ENCODE peak calls at places on chromosomes 3 and 15, in six cellular contexts. H is NCI-H524 treated with DMSO at 0.1 percent for 48 hours, K is PC-9, Q is LHCN-M2, C is GOT3, O is H4. W is an unnamed sample.

GRCh38 chr3:179542375-179542774 is 20.4 kb upstream of the ACTL6A start:
- DNase-seq in H (no peak), K (no peak), Q (no peak), C (no peak), O (no peak), W (no peak)

GRCh38 chr15:83275412-83275811 is 9.1 kb downstream of the BNC1 start:
- DNase-seq in H (no peak), K (no peak), Q (no peak), C (no peak), O (no peak), W (no peak)

GRCh38 chr3:47276558-47276957 is 6.0 kb downstream of the KIF9 start:
- DNase-seq in H (no peak), K (no peak), Q (no peak), C (no peak), O (no peak), W (no peak)

GRCh38 chr3:9248232-9249191 is 934 bp downstream of the SRGAP3 start:
- DNase-seq in H (no peak), K (no peak), Q (no peak), C (no peak), O (no peak), W (no peak)

GRCh38 chr3:194485471-194485875 is 1.3 kb downstream of the ATP13A3 start:
- DNase-seq in H (no peak), K (peak), Q (no peak), C (no peak), O (no peak), W (no peak)

GRCh38 chr15:29270169-29270955 is 740 bp upstream of the NSMCE3 start:
- DNase-seq in H (no peak), K (no peak), Q (peak), C (no peak), O (no peak), W (no peak)

GRCh38 chr3:190325923-190326322 is 3.7 kb upstream of the CLDN1 start:
- DNase-seq in H (no peak), K (no peak), Q (peak), C (no peak), O (no peak), W (no peak)

GRCh38 chr15:70060214-70061085 is 37.3 kb downstream of the TLE3 start:
- DNase-seq in H (no peak), K (no peak), Q (no peak), C (no peak), O (no peak), W (no peak)

GRCh38 chr15:83504365-83504764 is 57.2 kb downstream of the SH3GL3 start:
- DNase-seq in H (no peak), K (no peak), Q (peak), C (no peak), O (no peak), W (no peak)

GRCh38 chr3:16484216-16484615 is 29.3 kb downstream of the RFTN1 start:
- DNase-seq in H (no peak), K (no peak), Q (peak), C (no peak), O (peak), W (no peak)

GRCh38 chr15:84594617-84595290 is 6.1 kb upstream of the ZSCAN2 start:
- DNase-seq in H (no peak), K (no peak), Q (no peak), C (no peak), O (no peak), W (no peak)

GRCh38 chr3:111668912-111669488 is 73.9 kb upstream of the ZBED2 start:
- DNase-seq in H (peak), K (peak), Q (peak), C (no peak), O (peak), W (peak)

GRCh38 chr3:126676919-126677705 is 22.2 kb upstream of the TXNRD3 start:
- DNase-seq in H (no peak), K (no peak), Q (no peak), C (no peak), O (no peak), W (no peak)

GRCh38 chr3:52682016-52682415 is 3.7 kb downstream of the PBRM1 start:
- DNase-seq in H (no peak), K (peak), Q (peak), C (no peak), O (peak), W (no peak)

GRCh38 chr15:98807262-98807661 is 158.9 kb downstream of the IGF1R start:
- DNase-seq in H (no peak), K (no peak), Q (peak), C (no peak), O (peak), W (no peak)

GRCh38 chr3:102573483-102574028 is 138.7 kb downstream of the ZPLD1 start:
- DNase-seq in H (no peak), K (no peak), Q (no peak), C (no peak), O (no peak), W (no peak)

GRCh38 chr3:193590088-193590856 is 2.7 kb upstream of the OPA1 start:
- DNase-seq in H (no peak), K (peak), Q (peak), C (no peak), O (peak), W (no peak)

GRCh38 chr15:33057845-33058244 is 136.7 kb downstream of the FMN1 start:
- DNase-seq in H (no peak), K (no peak), Q (no peak), C (no peak), O (no peak), W (no peak)

GRCh38 chr3:168341965-168342719 is 246.4 kb upstream of the GOLIM4 start:
- DNase-seq in H (no peak), K (peak), Q (no peak), C (no peak), O (no peak), W (no peak)

GRCh38 chr3:141307351-141308059 is 60.8 kb upstream of the ZBTB38 start:
- DNase-seq in H (no peak), K (no peak), Q (no peak), C (no peak), O (no peak), W (no peak)

GRCh38 chr15:32849769-32850668 is 132.2 kb downstream of the GREM1 start:
- DNase-seq in H (no peak), K (peak), Q (peak), C (no peak), O (peak), W (peak)

GRCh38 chr15:69060744-69061143 is 46.2 kb downstream of the NOX5 start:
- DNase-seq in H (no peak), K (no peak), Q (no peak), C (no peak), O (no peak), W (no peak)

GRCh38 chr3:46112296-46112695 is 85.0 kb upstream of the XCR1 start:
- DNase-seq in H (no peak), K (peak), Q (peak), C (no peak), O (peak), W (no peak)

GRCh38 chr15:29098652-29099051 is 171.0 kb downstream of the NSMCE3 start:
- DNase-seq in H (no peak), K (no peak), Q (no peak), C (no peak), O (no peak), W (no peak)

GRCh38 chr3:15903776-15904720 is 106.3 kb upstream of the ANKRD28 start:
- DNase-seq in H (no peak), K (no peak), Q (no peak), C (no peak), O (no peak), W (no peak)

GRCh38 chr3:24151595-24151994 is 206.5 kb downstream of the NR1D2 start:
- DNase-seq in H (no peak), K (no peak), Q (no peak), C (no peak), O (no peak), W (no peak)